ENCODE peak calls at places on chromosomes 2 and 18, in seven cellular contexts. B is A549, S is foreskin fibroblast, Y is right lobe of liver, C is BJ, Z is hepatocyte, N is uterus. I is an unnamed sample.

GRCh38 chr2:44578401-44579135 is 216.8 kb downstream of the CAMKMT start:
- DNase-seq in B (no peak), S (peak), Y (no peak), C (peak), Z (no peak), N (no peak), I (no peak)

GRCh38 chr2:234996467-234997270 is 44.9 kb downstream of the SH3BP4 start:
- DNase-seq in B (peak), S (no peak), Y (no peak), C (no peak), Z (no peak), N (no peak), I (peak)

GRCh38 chr2:46299365-46300263 is 2.4 kb downstream of the EPAS1 start:
- DNase-seq in B (peak), S (peak), Y (peak), C (peak), Z (peak), N (peak), I (no peak)

GRCh38 chr18:2903006-2903405 is 56.2 kb downstream of the EMILIN2 start:
- DNase-seq in B (no peak), S (peak), Y (no peak), C (no peak), Z (peak), N (peak), I (no peak)

GRCh38 chr18:7677001-7677400 is 109.9 kb downstream of the PTPRM start:
- DNase-seq in B (no peak), S (no peak), Y (no peak), C (peak), Z (no peak), N (no peak), I (no peak)

GRCh38 chr2:159052157-159052561 is 83.7 kb downstream of the TANC1 start:
- DNase-seq in B (no peak), S (no peak), Y (no peak), C (no peak), Z (no peak), N (no peak), I (no peak)

GRCh38 chr2:128282246-128282975 is 36.3 kb downstream of the HS6ST1 start:
- DNase-seq in B (no peak), S (no peak), Y (peak), C (no peak), Z (no peak), N (no peak), I (no peak)

GRCh38 chr2:184814428-184814827 is 216.1 kb downstream of the ZNF804A start:
- DNase-seq in B (no peak), S (no peak), Y (no peak), C (no peak), Z (no peak), N (no peak), I (no peak)

GRCh38 chr2:134177351-134177931 is 76.4 kb upstream of the MGAT5 start:
- DNase-seq in B (no peak), S (no peak), Y (no peak), C (no peak), Z (peak), N (no peak), I (no peak)

GRCh38 chr2:222034058-222034457 is 264.7 kb downstream of the PAX3 start:
- DNase-seq in B (no peak), S (no peak), Y (no peak), C (no peak), Z (no peak), N (no peak), I (no peak)

GRCh38 chr18:8834837-8835236 is 129.5 kb downstream of the MTCL1 start:
- DNase-seq in B (no peak), S (no peak), Y (no peak), C (no peak), Z (no peak), N (no peak), I (no peak)

DNA sequence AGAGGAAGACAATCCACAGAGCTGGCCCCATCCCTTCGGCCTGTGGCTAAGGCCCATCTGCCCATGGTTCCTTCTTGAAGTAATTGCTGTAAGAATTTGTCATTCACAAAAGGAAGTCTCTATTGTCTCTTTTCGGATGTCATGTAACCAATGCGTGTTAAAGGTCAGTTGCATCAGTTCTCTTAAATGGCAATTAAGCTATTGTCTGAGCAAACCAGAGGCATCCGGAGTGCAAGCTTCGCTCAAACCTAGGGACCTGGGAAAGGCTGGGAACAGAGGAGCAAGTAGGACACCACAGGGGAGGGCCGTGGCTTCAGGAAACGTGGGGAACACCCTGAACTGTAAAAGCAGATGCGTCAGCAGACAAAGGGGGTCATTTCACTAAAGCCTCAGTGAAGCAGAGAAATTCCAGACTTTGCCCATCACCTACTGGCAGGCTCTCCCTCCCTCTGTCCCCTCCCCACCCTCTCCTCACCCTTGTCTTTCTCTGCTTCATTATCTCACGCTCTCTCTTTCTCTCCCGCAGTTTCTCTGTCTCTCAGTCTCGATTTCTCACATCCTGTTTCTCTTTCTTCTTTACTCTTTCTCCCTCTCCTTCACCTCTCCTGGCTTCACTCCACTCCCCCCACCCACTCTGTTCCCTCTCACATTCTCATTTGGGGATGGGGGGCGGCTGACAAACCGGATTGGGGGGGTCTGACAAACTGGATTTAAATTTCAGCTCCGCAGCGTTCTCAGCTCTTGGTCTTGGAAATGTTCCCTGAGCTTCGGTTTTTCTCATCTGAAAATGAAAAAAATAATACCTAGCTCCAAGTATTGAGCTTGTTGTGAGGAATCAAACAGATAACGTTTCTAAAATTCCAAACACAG is 204.6 kb upstream of the TNP1 start:
- DNase-seq in B (no peak), S (no peak), Y (no peak), C (no peak), Z (peak), N (peak), I (no peak)
- H3K4me3 ChIP-seq in B (no peak), S (no peak), Y (no peak), C (no peak), Z (no peak), N (peak), I (no peak)

GRCh38 chr2:121596221-121597080 is 52.8 kb downstream of the CLASP1 start:
- DNase-seq in B (peak), S (peak), Y (no peak), C (peak), Z (peak), N (no peak), I (no peak)
- TF ChIP-seq CTCF in B (peak), S (peak), Y (peak), C (peak), Z (peak), N (peak), I (peak)

DNA sequence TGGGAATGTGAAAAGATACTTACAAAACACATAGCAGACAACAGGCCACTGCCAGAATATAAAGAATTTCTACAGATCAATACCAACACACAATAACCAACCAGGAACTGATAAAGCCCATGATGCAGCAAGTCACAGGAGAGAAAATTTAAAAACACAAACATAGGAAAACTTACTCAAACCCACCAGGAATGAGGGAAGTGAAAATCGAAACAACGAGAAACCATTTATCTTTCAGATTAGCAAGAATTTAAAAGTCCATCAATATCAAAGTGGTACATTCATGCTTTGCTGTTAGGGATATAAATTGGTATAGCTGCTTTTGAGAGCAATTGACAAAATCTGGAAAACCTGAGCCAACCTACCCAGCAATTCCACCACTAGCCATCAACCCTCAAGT is 27.6 kb downstream of the B4GALT6 start:
- DNase-seq in B (no peak), S (no peak), Y (no peak), C (no peak), Z (no peak), N (no peak), I (no peak)
- H3K4me3 ChIP-seq in B (no peak), S (no peak), Y (no peak), C (no peak), Z (no peak), N (no peak), I (no peak)

GRCh38 chr18:75284566-75284965 is 74.0 kb downstream of the TSHZ1 start:
- DNase-seq in B (no peak), S (no peak), Y (no peak), C (no peak), Z (no peak), N (no peak), I (no peak)
- TF ChIP-seq CTCF in B (no peak), S (no peak), Y (no peak), C (no peak), Z (no peak), N (no peak), I (no peak)

GRCh38 chr2:97714084-97714949 is 941 bp downstream of the ZAP70 start:
- DNase-seq in B (no peak), S (no peak), Y (no peak), C (no peak), Z (no peak), N (no peak), I (no peak)
- H3K4me3 ChIP-seq in B (no peak), S (no peak), Y (no peak), C (no peak), Z (no peak), N (no peak), I (no peak)

GRCh38 chr2:171922230-171923022 is at the start of gene HAT1:
- DNase-seq in B (peak), S (peak), Y (peak), C (peak), Z (peak), N (peak), I (peak)
- TF ChIP-seq CTCF in B (no peak), S (no peak), Y (no peak), C (no peak), Z (no peak), N (no peak), I (no peak)

GRCh38 chr2:173947131-173947530 is 18.0 kb downstream of the SP3 start:
- DNase-seq in B (no peak), S (no peak), Y (no peak), C (no peak), Z (no peak), N (no peak), I (no peak)
- H3K4me3 ChIP-seq in B (no peak), S (no peak), Y (no peak), C (no peak), Z (no peak), N (no peak), I (no peak)

GRCh38 chr18:31511098-31511497 is 13.1 kb downstream of the DSG2 start:
- DNase-seq in B (no peak), S (no peak), Y (no peak), C (no peak), Z (no peak), N (no peak), I (no peak)
- TF ChIP-seq CTCF in B (peak), S (no peak), Y (no peak), C (no peak), Z (no peak), N (no peak), I (no peak)

DNA sequence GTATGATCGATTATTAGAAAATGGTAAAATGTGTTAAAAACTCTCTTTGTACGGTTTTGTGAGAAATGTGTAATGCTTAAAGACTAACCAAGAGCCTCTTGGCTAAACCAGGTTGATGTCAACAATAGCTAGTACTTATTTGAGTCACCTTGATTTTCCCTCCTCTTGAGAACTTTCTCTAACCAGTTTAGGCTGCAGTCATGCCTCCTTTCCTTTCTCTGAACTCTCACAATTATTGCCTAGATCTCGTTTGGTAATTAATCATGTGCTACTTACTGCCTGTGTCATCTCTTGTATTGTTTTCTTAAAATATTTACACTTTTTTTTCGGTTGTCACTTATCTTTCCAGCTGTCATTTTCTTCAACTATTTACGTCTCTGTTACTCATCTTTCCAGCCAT is 1.1 kb upstream of the EPC2 start:
- DNase-seq in B (no peak), S (no peak), Y (no peak), C (no peak), Z (no peak), N (no peak), I (no peak)
- H3K4me3 ChIP-seq in B (peak), S (peak), Y (no peak), C (no peak), Z (no peak), N (no peak), I (no peak)

I was measured in AG04449.